ENCODE peak calls at places on chromosomes 11 and 22, in four cellular contexts. F, D, J and Z are unnamed samples.

GRCh38 chr11:105000167-105000566 is 22.8 kb downstream of the CASP5 start:
- DNase-seq in F (no peak), D (no peak), J (no peak), Z (no peak)

GRCh38 chr11:64920124-64920523 is 3.1 kb upstream of the ATG2A start:
- DNase-seq in F (no peak), D (no peak), J (no peak), Z (no peak)

GRCh38 chr22:46050916-46051614 is 74.1 kb upstream of the WNT7B start:
- DNase-seq in F (no peak), D (no peak), J (no peak), Z (peak; percentile 16)

GRCh38 chr11:32131321-32131720 is 40.4 kb downstream of the RCN1 start:
- DNase-seq in F (no peak), D (peak; percentile 23), J (no peak), Z (no peak)

GRCh38 chr11:45876401-45876800 is 9.1 kb upstream of the MAPK8IP1 start:
- DNase-seq in F (no peak), D (no peak), J (no peak), Z (no peak)

GRCh38 chr11:65448074-65448417 is 25.4 kb downstream of the NEAT1 start:
- DNase-seq in F (no peak), D (peak; percentile 55), J (no peak), Z (no peak)

GRCh38 chr22:38871360-38872171 is 450 bp downstream of the CBX6 start:
- DNase-seq in F (peak; percentile 39), D (peak; percentile 25), J (no peak), Z (no peak)

GRCh38 chr11:33515347-33515746 is 185.3 kb downstream of the C11orf91 start:
- DNase-seq in F (no peak), D (peak; percentile 57), J (peak; percentile 23), Z (no peak)

GRCh38 chr11:1576825-1577224 is 4.8 kb upstream of the DUSP8 start:
- DNase-seq in F (no peak), D (no peak), J (no peak), Z (no peak)

GRCh38 chr22:38429460-38430128 is 25.4 kb downstream of the KCNJ4 start:
- DNase-seq in F (peak; percentile 80), D (peak; percentile 8), J (no peak), Z (no peak)

GRCh38 chr11:12087075-12087775 is 23.2 kb upstream of the MICAL2 start:
- DNase-seq in F (no peak), D (peak; percentile 51), J (no peak), Z (no peak)

GRCh38 chr22:42134033-42135020 is 3.7 kb upstream of the CYP2D6 start:
- DNase-seq in F (no peak), D (no peak), J (no peak), Z (no peak)

GRCh38 chr11:38562562-38562961 is 1964.5 kb upstream of the RAG2 start:
- DNase-seq in F (no peak), D (no peak), J (no peak), Z (no peak)

GRCh38 chr11:128745296-128746183 is 51.7 kb downstream of the FLI1 start:
- DNase-seq in F (peak; percentile 50), D (peak; percentile 53), J (no peak), Z (no peak)

GRCh38 chr11:11998091-11998781 is 10.2 kb downstream of the DKK3 start:
- DNase-seq in F (no peak), D (peak; percentile 86), J (no peak), Z (no peak)

GRCh38 chr11:118605116-118605867 is 2.1 kb upstream of the PHLDB1 start:
- DNase-seq in F (no peak), D (peak; percentile 97), J (no peak), Z (no peak)

GRCh38 chr22:39932918-39933649 is 27.1 kb upstream of the TMA7B start:
- DNase-seq in F (peak; percentile 16), D (peak; percentile 53), J (peak; percentile 50), Z (no peak)

GRCh38 chr11:16891964-16892363 is 122.2 kb downstream of the PLEKHA7 start:
- DNase-seq in F (no peak), D (peak; percentile 46), J (no peak), Z (no peak)

GRCh38 chr11:914204-914603 is 3.6 kb upstream of the CHID1 start:
- DNase-seq in F (no peak), D (no peak), J (no peak), Z (no peak)

GRCh38 chr11:83545911-83546310 is 259.7 kb upstream of the CCDC90B start:
- DNase-seq in F (peak; percentile 60), D (no peak), J (no peak), Z (no peak)

GRCh38 chr11:34332524-34332923 is 25.3 kb downstream of the ABTB2 start:
- DNase-seq in F (peak; percentile 31), D (no peak), J (no peak), Z (no peak)

GRCh38 chr11:33636104-33636503 is 64.5 kb downstream of the C11orf91 start:
- DNase-seq in F (no peak), D (peak; percentile 90), J (no peak), Z (no peak)

GRCh38 chr11:37199082-37199481 is 601.0 kb upstream of the RAG2 start:
- DNase-seq in F (no peak), D (no peak), J (no peak), Z (no peak)

GRCh38 chr22:44422742-44423370 is 75.2 kb downstream of the RTL6 start:
- DNase-seq in F (peak; percentile 51), D (no peak), J (no peak), Z (no peak)

GRCh38 chr11:68992743-68993255 is 12.0 kb upstream of the MRGPRD start:
- DNase-seq in F (no peak), D (no peak), J (no peak), Z (no peak)

GRCh38 chr11:25981998-25982397 is 349.9 kb upstream of the ANO3 start:
- DNase-seq in F (peak; percentile 72), D (peak; percentile 87), J (peak; percentile 20), Z (no peak)

GRCh38 chr22:39908737-39909136 is 7.9 kb downstream of the GRAP2 start:
- DNase-seq in F (no peak), D (no peak), J (no peak), Z (no peak)

GRCh38 chr11:8484251-8484650 is 109.8 kb downstream of the STK33 start:
- DNase-seq in F (no peak), D (no peak), J (no peak), Z (no peak)

GRCh38 chr22:23376256-23376655 is 195.9 kb downstream of the BCR start:
- DNase-seq in F (no peak), D (peak; percentile 6), J (peak; percentile 57), Z (no peak)

GRCh38 chr11:94140154-94140655 is 11.6 kb downstream of the PANX1 start:
- DNase-seq in F (no peak), D (no peak), J (no peak), Z (no peak)

GRCh38 chr11:39247570-39248137 is 2211.8 kb downstream of the LRRC4C start:
- DNase-seq in F (no peak), D (no peak), J (no peak), Z (no peak)

GRCh38 chr22:30873086-30873650 is 95.4 kb downstream of the MORC2 start:
- DNase-seq in F (no peak), D (no peak), J (no peak), Z (no peak)

GRCh38 chr11:93921695-93922468 is 71.5 kb upstream of the VSTM5 start:
- DNase-seq in F (peak; percentile 80), D (peak; percentile 81), J (peak; percentile 57), Z (no peak)

GRCh38 chr11:8375460-8375859 is 111.8 kb upstream of the LMO1 start:
- DNase-seq in F (no peak), D (no peak), J (no peak), Z (no peak)